ENCODE peak calls at places on chromosomes 16 and 17, in four cellular contexts. O, S, B and I are unnamed samples.

GRCh38 chr16:54473201-54473993 is 186.8 kb upstream of the IRX3 start:
- DNase-seq in S (no peak), O (no peak), B (no peak), I (no peak)

GRCh38 chr16:89193576-89194293 is 6.6 kb downstream of the SLC22A31 start:
- DNase-seq in S (no peak), B (no peak), O (no peak), I (no peak)

GRCh38 chr16:12337776-12338655 is 361.5 kb downstream of the SNX29 start:
- DNase-seq in O (no peak), S (no peak), B (no peak), I (no peak)

GRCh38 chr17:61440697-61441096 is 11.5 kb upstream of the TBX4 start:
- DNase-seq in B (no peak), S (no peak), O (no peak), I (no peak)

GRCh38 chr17:63382136-63382535 is 64.0 kb downstream of the CYB561 start:
- DNase-seq in B (no peak), O (no peak), S (no peak), I (no peak)

GRCh38 chr17:61139219-61139618 is 260.4 kb upstream of the TBX2 start:
- DNase-seq in S (no peak), O (no peak), B (no peak), I (peak)

GRCh38 chr16:31869511-31870201 is 4.0 kb upstream of the ZNF267 start:
- DNase-seq in S (peak), O (no peak), B (no peak), I (peak)

GRCh38 chr17:29155235-29155965 is 24.8 kb downstream of the MYO18A start:
- DNase-seq in S (no peak), B (no peak), O (peak), I (no peak)

GRCh38 chr17:58318627-58319180 is 9.9 kb downstream of the TSPOAP1 start:
- DNase-seq in B (no peak), S (no peak), O (no peak), I (no peak)

GRCh38 chr16:80341242-80341641 is 199.6 kb upstream of the DYNLRB2 start:
- DNase-seq in B (no peak), O (no peak), S (no peak), I (no peak)

GRCh38 chr16:14364386-14365199 is 265.5 kb downstream of the PARN start:
- DNase-seq in S (peak), B (no peak), O (peak), I (no peak)

GRCh38 chr16:20799599-20799998 is 6.7 kb downstream of the ERI2 start:
- DNase-seq in B (no peak), S (no peak), O (peak), I (no peak)

GRCh38 chr17:79833110-79833450 is 6.2 kb downstream of the CBX4 start:
- DNase-seq in S (no peak), O (no peak), B (no peak), I (no peak)

GRCh38 chr17:79832211-79833109 is 6.8 kb downstream of the CBX4 start:
- DNase-seq in B (no peak), O (no peak), S (no peak), I (no peak)

GRCh38 chr17:79830763-79831366 is 8.4 kb downstream of the CBX4 start:
- DNase-seq in S (no peak), O (no peak), B (no peak), I (no peak)

GRCh38 chr17:79830303-79830702 is 8.9 kb downstream of the CBX4 start:
- DNase-seq in S (no peak), O (no peak), B (no peak), I (no peak)

GRCh38 chr17:79831367-79832210 is 7.7 kb downstream of the CBX4 start:
- DNase-seq in S (no peak), O (no peak), B (peak), I (no peak)
- H3K4me3 ChIP-seq in S (no peak), O (no peak), B (peak), I (no peak)

GRCh38 chr16:50500171-50500874 is 47.9 kb upstream of the NKD1 start:
- DNase-seq in B (no peak), O (no peak), S (no peak), I (no peak)
- H3K4me3 ChIP-seq in B (no peak), O (no peak), S (no peak), I (no peak)

GRCh38 chr16:81863630-81864352 is 84.7 kb downstream of the PLCG2 start:
- DNase-seq in S (no peak), O (no peak), B (no peak), I (no peak)
- H3K4me3 ChIP-seq in S (no peak), O (no peak), B (no peak), I (no peak)

DNA sequence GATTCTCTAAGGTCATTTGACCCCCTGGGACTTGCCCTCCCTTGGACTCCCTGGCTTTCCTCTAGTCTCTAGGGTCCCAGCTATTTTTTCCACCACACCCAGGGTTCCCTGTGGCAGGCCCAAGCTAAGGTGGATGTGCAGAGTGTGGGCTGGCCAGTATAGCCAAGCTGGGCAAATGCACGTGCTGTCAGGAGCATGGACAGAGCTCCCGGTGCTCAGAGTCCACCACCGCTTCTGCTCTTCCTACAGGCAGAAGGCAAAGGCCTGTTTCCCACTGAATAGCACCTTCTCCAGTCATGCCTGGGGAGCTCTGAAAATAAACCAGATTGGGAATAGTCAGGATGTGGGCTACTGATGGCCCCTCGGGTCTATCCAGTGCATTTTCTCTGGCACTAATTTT is 53.3 kb downstream of the GNAO1 start:
- DNase-seq in O (no peak), S (no peak), B (no peak), I (no peak)
- H3K4me3 ChIP-seq in O (no peak), S (no peak), B (no peak), I (no peak)

DNA sequence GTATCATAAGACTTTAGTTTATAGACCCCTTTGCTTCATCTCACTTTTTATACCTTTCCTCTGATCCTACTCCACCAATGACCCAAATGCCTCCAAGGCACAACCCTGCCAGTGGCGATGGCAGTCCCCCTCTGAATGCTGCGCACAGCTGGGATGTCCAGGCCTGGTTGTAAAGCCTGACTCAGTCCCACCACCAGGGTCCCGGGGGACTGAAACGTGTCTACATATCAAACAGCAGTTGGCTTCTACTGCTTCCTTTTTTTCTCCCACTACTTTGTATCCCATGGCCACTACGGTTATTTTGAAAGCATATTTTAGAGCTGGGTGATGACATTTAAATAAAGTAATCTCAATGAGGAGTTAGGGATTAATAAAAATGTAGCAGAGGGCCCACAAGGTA is 329.8 kb upstream of the PSMD7 start:
- DNase-seq in O (no peak), S (no peak), B (no peak), I (no peak)
- H3K4me3 ChIP-seq in O (no peak), S (no peak), B (no peak), I (no peak)

DNA sequence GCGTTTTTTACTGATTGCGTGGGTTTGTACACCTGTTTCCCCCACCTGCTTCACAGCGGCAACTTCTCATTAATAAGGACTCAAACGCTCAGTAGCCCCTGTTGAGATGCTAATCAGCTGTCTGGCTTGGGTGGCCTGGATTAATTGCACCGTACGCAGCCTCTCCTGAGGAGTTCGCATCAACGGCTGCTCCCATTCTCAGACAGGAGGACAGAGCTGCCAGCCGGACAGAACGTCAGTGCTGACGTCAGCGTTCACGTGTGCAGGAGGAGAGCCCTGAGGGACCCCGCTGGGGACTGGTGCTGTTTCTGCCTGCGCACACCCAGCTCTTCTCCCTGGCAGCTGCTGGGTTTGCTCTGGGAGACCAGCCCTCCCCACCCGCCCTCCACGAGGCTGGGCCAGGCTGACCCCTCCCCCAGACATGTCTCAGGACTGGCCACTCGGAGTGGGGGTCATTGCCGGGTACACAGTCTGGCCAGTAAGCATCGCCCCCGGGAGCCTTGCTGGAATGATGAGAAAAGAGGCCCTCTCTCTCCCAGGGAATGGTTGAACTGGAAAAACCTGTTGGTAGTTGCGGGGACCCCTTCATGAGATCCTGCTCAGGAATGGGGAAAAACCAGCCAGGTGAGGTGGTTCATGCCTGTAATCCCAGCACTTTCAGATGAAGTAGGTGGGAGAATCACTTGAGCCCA is 5.7 kb upstream of the BANP start:
- DNase-seq in B (peak), S (peak), O (peak), I (no peak)
- H3K4me3 ChIP-seq in B (peak), S (no peak), O (peak), I (peak)

GRCh38 chr17:46001390-46002310 is 2.6 kb downstream of the STH start:
- DNase-seq in O (no peak), S (no peak), B (no peak), I (no peak)

GRCh38 chr17:46002973-46003316 is 3.9 kb downstream of the STH start:
- DNase-seq in S (no peak), O (no peak), B (no peak), I (no peak)

GRCh38 chr17:46000757-46001156 is 1.7 kb downstream of the STH start:
- DNase-seq in B (no peak), O (no peak), S (no peak), I (no peak)

GRCh38 chr17:46003907-46004748 is 5.1 kb downstream of the STH start:
- DNase-seq in O (no peak), S (no peak), B (peak), I (no peak)

DNA sequence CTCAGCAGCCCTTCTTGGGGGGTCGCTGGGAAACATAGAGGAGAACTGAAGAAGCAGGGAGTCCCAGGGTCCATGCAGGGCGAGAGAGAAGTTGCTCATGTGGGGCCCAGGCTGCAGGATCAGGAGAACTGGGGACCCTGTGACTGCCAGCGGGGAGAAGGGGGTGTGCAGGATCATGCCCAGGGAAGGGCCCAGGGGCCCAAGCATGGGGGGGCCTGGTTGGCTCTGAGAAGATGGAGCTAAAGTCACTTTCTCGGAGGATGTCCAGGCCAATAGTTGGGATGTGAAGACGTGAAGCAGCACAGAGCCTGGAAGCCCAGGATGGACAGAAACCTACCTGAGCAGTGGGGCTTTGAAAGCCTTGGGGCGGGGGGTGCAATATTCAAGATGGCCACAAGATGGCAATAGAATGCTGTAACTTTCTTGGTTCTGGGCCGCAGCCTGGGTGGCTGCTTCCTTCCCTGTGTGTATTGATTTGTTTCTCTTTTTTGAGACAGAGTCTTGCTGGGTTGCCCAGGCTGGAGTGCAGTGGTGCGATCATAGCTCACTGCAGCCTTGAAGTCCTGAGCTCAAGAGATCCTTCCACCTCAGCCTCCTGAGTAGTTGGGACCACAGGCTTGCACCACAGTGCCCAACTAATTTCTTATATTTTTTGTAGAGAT is 3.4 kb downstream of the STH start:
- DNase-seq in B (peak), S (no peak), O (peak), I (peak)
- H3K4me3 ChIP-seq in B (no peak), S (no peak), O (no peak), I (no peak)

GRCh38 chr17:36869441-36869840 is 67.8 kb upstream of the LHX1 start:
- DNase-seq in B (no peak), S (no peak), O (no peak), I (no peak)

GRCh38 chr17:36869856-36870617 is 67.2 kb upstream of the LHX1 start:
- DNase-seq in O (no peak), S (no peak), B (no peak), I (no peak)

GRCh38 chr17:36870618-36871002 is 66.7 kb upstream of the LHX1 start:
- DNase-seq in S (no peak), B (no peak), O (no peak), I (no peak)

GRCh38 chr17:36864827-36865320 is 72.4 kb upstream of the LHX1 start:
- DNase-seq in B (no peak), O (no peak), S (no peak), I (no peak)

DNA sequence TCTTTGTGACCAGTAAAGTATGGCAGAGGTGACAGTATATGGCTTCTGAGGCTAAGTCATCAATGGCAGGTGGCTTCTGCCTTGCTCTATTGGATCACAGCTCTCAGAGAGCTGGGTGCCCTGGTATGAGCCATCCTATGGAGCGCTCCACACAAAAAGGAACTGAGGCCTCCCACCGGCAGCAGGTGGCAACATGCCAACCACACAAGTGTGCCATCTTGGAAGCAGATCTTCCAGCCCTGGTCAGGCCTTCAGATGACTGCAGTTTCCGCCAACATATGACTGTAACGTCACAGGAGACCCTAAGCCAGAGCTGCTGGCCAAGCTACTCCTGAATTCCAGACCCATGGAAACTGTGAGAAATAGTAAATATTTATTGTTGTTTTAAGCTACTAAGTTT is 69.6 kb upstream of the LHX1 start:
- DNase-seq in S (no peak), B (no peak), O (no peak), I (no peak)
- H3K4me3 ChIP-seq in S (no peak), B (no peak), O (no peak), I (no peak)

GRCh38 chr17:66373944-66374817 is 71.8 kb downstream of the PRKCA start:
- DNase-seq in O (no peak), S (no peak), B (peak), I (no peak)
- H3K4me3 ChIP-seq in O (no peak), S (no peak), B (no peak), I (no peak)

DNA sequence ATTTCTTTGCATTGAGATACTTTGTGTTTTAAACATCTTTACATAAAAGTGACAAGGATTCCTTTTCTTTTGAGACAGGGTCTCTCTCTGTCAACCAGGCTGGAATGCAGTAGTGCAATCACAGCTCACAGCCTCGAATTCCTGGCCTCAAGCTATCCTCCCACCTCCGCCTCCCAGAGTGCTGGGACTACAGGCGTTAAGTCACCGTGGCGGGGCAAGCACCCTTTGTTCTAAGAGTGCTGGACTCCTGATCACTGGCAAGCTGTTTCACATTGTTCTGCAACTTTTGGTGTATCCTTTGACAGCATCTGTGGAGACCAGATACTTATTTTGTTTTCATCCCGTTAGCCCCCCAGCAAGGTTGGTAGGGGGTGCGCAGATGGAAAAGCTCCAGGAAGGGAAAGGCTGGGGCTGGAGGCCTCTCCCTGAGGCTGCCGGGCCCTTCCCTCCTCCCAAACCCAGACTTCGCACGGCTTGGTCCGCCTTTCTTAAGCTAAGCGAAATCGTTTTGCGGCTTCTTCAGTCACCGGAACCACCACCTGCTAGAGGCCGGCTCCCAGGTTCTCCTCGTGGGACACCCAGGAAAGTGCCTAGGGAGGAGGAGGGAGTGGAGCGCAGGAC is 1.1 kb downstream of the ST6GALNAC2 start:
- DNase-seq in B (no peak), S (no peak), O (no peak), I (no peak)
- H3K4me3 ChIP-seq in B (peak), S (peak), O (peak), I (peak)